ENCODE peak calls at places on chromosomes 3 and 15, in five cellular contexts. W is H9, F is trophoblast cell, L is neuronal stem cell, T is H1. Z is an unnamed sample.

GRCh38 chr3:71319771-71320170 is 263.8 kb downstream of the FOXP1 start:
- DNase-seq in T (no peak), W (no peak), L (no peak), F (no peak), Z (no peak)

GRCh38 chr3:16800361-16800760 is 84.4 kb upstream of the PLCL2 start:
- DNase-seq in W (no peak), L (no peak), T (no peak), F (peak; percentile 85), Z (no peak)

GRCh38 chr3:139434764-139435291 is 41.5 kb downstream of the RBP2 start:
- DNase-seq in W (no peak), T (no peak), L (no peak), F (peak; percentile 90), Z (peak; percentile 74)

GRCh38 chr3:13493867-13494441 is 13.8 kb downstream of the HDAC11 start:
- DNase-seq in W (no peak), F (no peak), L (no peak), T (no peak), Z (no peak)

GRCh38 chr15:90042766-90043525 is 41.8 kb downstream of the ZNF710 start:
- DNase-seq in L (no peak), W (no peak), T (no peak), F (no peak), Z (no peak)

GRCh38 chr15:99603828-99604227 is 38.0 kb downstream of the MEF2A start:
- DNase-seq in L (no peak), T (no peak), W (no peak), F (no peak), Z (no peak)

GRCh38 chr3:110343945-110344344 is 727.7 kb upstream of the NECTIN3 start:
- DNase-seq in W (no peak), F (no peak), L (no peak), T (no peak), Z (peak; percentile 43)

GRCh38 chr15:53414167-53414566 is 345.3 kb downstream of the WDR72 start:
- DNase-seq in F (no peak), L (no peak), T (no peak), W (no peak), Z (no peak)

GRCh38 chr15:67892559-67893377 is 52.9 kb upstream of the RNU6-1 start:
- DNase-seq in T (no peak), L (no peak), W (no peak), F (no peak), Z (peak; percentile 22)

GRCh38 chr15:31024330-31024729 is 32.9 kb upstream of the MTMR10 start:
- DNase-seq in F (peak; percentile 78), W (peak; percentile 68), T (no peak), L (peak; percentile 36), Z (peak; percentile 53)

GRCh38 chr3:71973337-71974030 is 188.5 kb upstream of the PROK2 start:
- DNase-seq in F (no peak), W (no peak), L (no peak), T (no peak), Z (no peak)

GRCh38 chr3:178087376-178087775 is 448.9 kb upstream of the KCNMB2 start:
- DNase-seq in F (no peak), L (no peak), W (no peak), T (no peak), Z (no peak)

GRCh38 chr3:154538566-154539360 is 108.8 kb upstream of the GPR149 start:
- DNase-seq in L (no peak), W (no peak), F (peak; percentile 38), T (no peak), Z (no peak)

GRCh38 chr3:190532626-190533155 is 18.8 kb downstream of the IL1RAP start:
- DNase-seq in W (no peak), T (no peak), F (peak; percentile 40), L (no peak), Z (no peak)

GRCh38 chr3:97793415-97794019 is 28.3 kb upstream of the CRYBG3 start:
- DNase-seq in T (no peak), W (no peak), L (peak; percentile 23), F (peak; percentile 76), Z (peak; percentile 65)

GRCh38 chr3:154181127-154181691 is 60.0 kb downstream of the ARHGEF26 start:
- DNase-seq in L (no peak), T (no peak), W (no peak), F (peak; percentile 61), Z (no peak)

GRCh38 chr15:49094923-49095322 is 48.7 kb upstream of the SECISBP2L start:
- DNase-seq in T (no peak), L (no peak), F (no peak), W (no peak), Z (peak; percentile 15)

GRCh38 chr15:45637552-45638033 is 2.8 kb downstream of the SQOR start:
- DNase-seq in L (no peak), F (peak; percentile 41), T (no peak), W (no peak), Z (peak; percentile 97)

GRCh38 chr15:49154359-49154758 is 1.0 kb downstream of the COPS2 start:
- DNase-seq in F (peak; percentile 28), L (no peak), T (no peak), W (no peak), Z (no peak)

GRCh38 chr15:20344601-20345400 is 196.8 kb downstream of the GOLGA6L6 start:
- DNase-seq in W (peak; percentile 33), F (no peak), L (no peak), T (no peak), Z (no peak)

GRCh38 chr3:113054552-113054951 is 63.8 kb downstream of the GTPBP8 start:
- DNase-seq in W (no peak), F (no peak), T (no peak), L (no peak), Z (peak; percentile 76)

GRCh38 chr3:173552526-173552925 is 155.0 kb downstream of the NLGN1 start:
- DNase-seq in W (peak; percentile 38), L (no peak), T (no peak), F (no peak), Z (no peak)

GRCh38 chr3:5136619-5137429 is 14.7 kb downstream of the ARL8B start:
- DNase-seq in W (peak; percentile 31), F (peak; percentile 32), T (no peak), L (no peak), Z (peak; percentile 42)

GRCh38 chr3:15051531-15051930 is 13.6 kb downstream of the MRPS25 start:
- DNase-seq in F (peak; percentile 51), T (peak; percentile 81), W (peak; percentile 87), L (no peak), Z (peak; percentile 61)

GRCh38 chr15:31027948-31028586 is 36.6 kb upstream of the MTMR10 start:
- DNase-seq in L (no peak), F (no peak), W (no peak), T (no peak), Z (no peak)

GRCh38 chr3:114770874-114771273 is 376.2 kb downstream of the ZBTB20 start:
- DNase-seq in L (no peak), W (no peak), F (peak; percentile 73), T (no peak), Z (peak; percentile 21)

GRCh38 chr3:9862391-9863235 is 17.4 kb downstream of the CIDEC start:
- DNase-seq in L (peak; percentile 40), F (peak; percentile 65), W (peak; percentile 85), T (peak; percentile 84), Z (peak; percentile 73)

GRCh38 chr3:62134061-62134496 is 239.3 kb downstream of the FEZF2 start:
- DNase-seq in W (no peak), F (no peak), L (no peak), T (no peak), Z (no peak)

GRCh38 chr3:98027084-98027445 is 8.1 kb downstream of the GABRR3 start:
- DNase-seq in T (no peak), F (no peak), W (no peak), L (no peak), Z (no peak)

GRCh38 chr3:29324180-29324651 is 43.3 kb downstream of the RBMS3 start:
- DNase-seq in T (no peak), F (peak; percentile 33), W (no peak), L (no peak), Z (peak; percentile 85)

GRCh38 chr3:171854649-171855305 is 11.6 kb downstream of the TMEM212 start:
- DNase-seq in W (no peak), L (no peak), T (no peak), F (no peak), Z (no peak)

GRCh38 chr15:85886345-85886935 is 91.7 kb upstream of the KLHL25 start:
- DNase-seq in W (no peak), L (no peak), T (no peak), F (no peak), Z (no peak)

GRCh38 chr15:80503319-80503952 is 99.3 kb downstream of the ARNT2 start:
- DNase-seq in W (peak; percentile 6), L (no peak), F (peak; percentile 38), T (peak; percentile 31), Z (no peak)
- H2BK12ac ChIP-seq in W (no peak overlapping the region), L (no peak overlapping the region), F (no peak overlapping the region), T (no peak overlapping the region), Z (no peak overlapping the region)

DNA sequence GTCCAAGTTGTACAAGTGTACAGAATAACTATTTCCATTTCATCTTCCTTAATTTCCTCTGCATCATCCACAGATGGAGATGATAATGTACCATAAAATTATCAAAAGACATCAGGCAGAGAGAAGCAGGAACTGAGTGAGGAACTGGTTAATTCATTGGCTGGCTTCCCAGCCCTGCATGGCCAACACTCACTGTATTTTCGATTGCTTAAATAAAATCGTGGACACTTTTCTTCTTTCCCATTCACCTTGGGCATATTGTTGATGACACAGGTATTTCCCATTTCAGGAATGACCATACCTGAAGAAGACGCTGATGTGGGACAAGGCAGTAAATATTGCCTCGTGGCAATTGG is 144.2 kb upstream of the ABHD17C start:
- DNase-seq in T (no peak), W (no peak), F (no peak), L (no peak), Z (peak; percentile 45)
- H2AFZ ChIP-seq in T (no peak overlapping the region), W (no peak overlapping the region), F (no peak overlapping the region), L (no peak overlapping the region), Z (no peak overlapping the region)

DNA sequence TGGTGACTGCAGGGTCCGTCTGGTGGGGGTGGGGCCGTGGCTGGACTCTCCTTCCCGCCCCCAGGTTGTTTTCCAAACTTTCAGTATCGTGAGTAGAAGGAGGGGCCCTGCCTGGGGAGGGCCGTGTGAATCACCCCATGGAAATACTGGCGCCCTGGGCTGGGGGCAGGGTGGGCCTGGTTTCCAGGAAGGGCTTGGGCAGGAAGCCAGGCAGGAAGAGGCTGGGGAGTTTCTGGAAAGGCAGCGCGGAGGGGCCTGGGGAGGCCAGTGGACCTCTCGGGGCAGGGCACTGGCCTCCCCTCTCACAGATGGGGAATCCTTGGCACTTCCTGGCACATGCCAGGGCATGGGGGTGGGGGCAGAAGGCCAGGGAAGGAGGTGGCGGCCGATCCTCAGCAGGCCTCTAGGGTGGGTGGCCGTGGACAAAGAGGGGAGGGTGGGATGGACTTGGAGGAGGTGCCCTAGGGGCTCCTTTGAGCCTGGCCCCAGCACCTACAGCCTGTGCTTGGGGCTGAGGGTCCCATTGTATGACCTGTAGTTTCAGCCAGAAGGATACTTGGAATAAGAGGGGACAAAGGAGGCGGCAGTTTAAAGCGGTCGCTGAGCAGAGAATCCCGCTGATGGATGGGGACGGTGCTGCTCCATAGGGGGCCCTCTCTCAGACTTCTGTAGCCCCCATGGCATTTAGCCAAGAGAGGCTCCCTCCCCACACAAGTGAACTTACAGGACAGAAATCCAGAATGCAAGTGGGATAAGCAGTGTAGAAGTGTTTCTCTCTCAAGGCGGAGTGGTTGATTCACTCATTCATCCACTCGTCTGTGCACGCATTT is 56.5 kb upstream of the GATA2 start:
- DNase-seq in L (no peak), F (peak; percentile 49), T (no peak), W (no peak), Z (peak; percentile 88)
- H3K4ac ChIP-seq in L (no peak overlapping the region), F (no peak overlapping the region), T (no peak overlapping the region), W (no peak overlapping the region), Z (peak overlapping the region; percentile 39)

DNA sequence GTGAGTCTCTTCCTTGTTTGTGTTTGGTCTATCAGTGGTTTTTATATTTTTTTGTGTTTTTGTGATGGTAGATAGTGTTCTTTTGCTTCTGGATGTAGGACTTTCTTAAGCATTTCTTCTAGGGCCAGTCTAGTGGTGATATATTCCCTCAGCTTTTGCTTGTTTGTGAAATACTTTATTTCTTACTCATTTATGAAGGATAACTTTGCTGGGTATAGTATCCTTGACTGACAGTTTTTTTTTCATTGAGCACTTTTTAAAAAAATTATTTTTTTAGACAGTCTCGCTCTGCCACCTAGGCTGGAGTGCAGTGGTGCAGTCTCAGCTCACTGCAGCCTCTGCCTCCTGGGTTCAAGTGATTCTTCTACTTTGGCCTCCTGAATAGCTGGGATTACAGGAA is 41.9 kb downstream of the NCK1 start:
- DNase-seq in L (no peak), F (no peak), T (no peak), W (no peak), Z (no peak)
- H2BK12ac ChIP-seq in L (no peak overlapping the region), F (no peak overlapping the region), T (no peak overlapping the region), W (no peak overlapping the region), Z (no peak overlapping the region)